ENCODE peak calls at places on chromosomes 3 and 15, in seven cellular contexts. K is T47D, J is HCT116, I is SK-N-SH, O is H1, P is GM12878, R is K562. A is an unnamed sample.

GRCh38 chr3:9715764-9716437 is 12.3 kb downstream of the CPNE9 start:
- DNase-seq in P (no peak), K (peak; percentile 79), R (peak; percentile 82), O (no peak), J (peak; percentile 81), I (no peak), A (peak; percentile 75)

GRCh38 chr15:84953136-84953535 is 28.5 kb upstream of the PDE8A start:
- DNase-seq in P (no peak), O (no peak), J (no peak), R (no peak), I (no peak), K (no peak), A (no peak)

GRCh38 chr3:186095584-186096061 is 13.3 kb downstream of the ETV5 start:
- DNase-seq in R (no peak), P (no peak), J (no peak), O (no peak), K (no peak), I (no peak), A (peak; percentile 68)

GRCh38 chr15:68197170-68197492 is 8.0 kb downstream of the CALML4 start:
- DNase-seq in K (no peak), P (no peak), J (no peak), O (no peak), R (no peak), I (no peak), A (no peak)

GRCh38 chr3:194632211-194632982 is 822 bp downstream of the TMEM44 start:
- DNase-seq in R (no peak), P (no peak), O (no peak), I (no peak), J (no peak), K (no peak), A (no peak)

GRCh38 chr3:133464573-133464972 is 64.7 kb downstream of the BFSP2 start:
- DNase-seq in K (no peak), I (peak; percentile 41), O (no peak), R (no peak), J (no peak), P (no peak), A (no peak)

GRCh38 chr3:141828487-141829284 is 47.8 kb upstream of the ATP1B3 start:
- DNase-seq in P (no peak), J (no peak), K (peak; percentile 41), O (no peak), I (no peak), R (no peak), A (no peak)

GRCh38 chr15:29788433-29789034 is 33.7 kb downstream of the TJP1 start:
- DNase-seq in K (no peak), R (no peak), I (no peak), J (no peak), O (no peak), P (no peak), A (no peak)

GRCh38 chr3:12280333-12280732 is 8.5 kb upstream of the PPARG start:
- DNase-seq in J (no peak), K (no peak), P (no peak), I (no peak), R (no peak), O (no peak), A (no peak)

GRCh38 chr3:105022813-105023212 is 343.9 kb upstream of the ALCAM start:
- DNase-seq in P (no peak), R (no peak), O (no peak), K (no peak), J (no peak), I (no peak), A (no peak)

GRCh38 chr3:96813134-96813819 is 1.1 kb upstream of the EPHA6 start:
- DNase-seq in O (peak; percentile 89), R (no peak), I (peak; percentile 82), K (peak; percentile 88), J (no peak), P (peak; percentile 13), A (peak; percentile 58)

GRCh38 chr3:110493752-110494151 is 577.9 kb upstream of the NECTIN3 start:
- DNase-seq in P (no peak), R (no peak), K (no peak), I (no peak), O (no peak), J (no peak), A (no peak)

GRCh38 chr3:149245738-149246451 is 24.3 kb upstream of the CP start:
- DNase-seq in J (no peak), K (peak; percentile 22), O (no peak), R (no peak), P (peak; percentile 46), I (no peak), A (peak; percentile 75)

GRCh38 chr3:127411083-127411727 is 123.4 kb upstream of the PRR20G start:
- DNase-seq in O (peak; percentile 45), J (no peak), I (peak; percentile 50), R (peak; percentile 69), K (no peak), P (no peak), A (no peak)

GRCh38 chr3:128402998-128403397 is 63.7 kb downstream of the DNAJB8 start:
- DNase-seq in R (no peak), I (no peak), O (no peak), P (no peak), J (no peak), K (no peak), A (no peak)

GRCh38 chr3:23052230-23053019 is 150.7 kb upstream of the UBE2E2 start:
- DNase-seq in J (peak; percentile 1), R (no peak), I (no peak), P (no peak), O (peak; percentile 62), K (no peak), A (no peak)

GRCh38 chr3:61802772-61803171 is 241.4 kb downstream of the PTPRG start:
- DNase-seq in P (no peak), K (no peak), I (no peak), O (no peak), J (no peak), R (no peak), A (no peak)
- TF ChIP-seq JUND in P (no peak), K (no peak), I (no peak), O (no peak), J (no peak), R (no peak), A (no peak)

DNA sequence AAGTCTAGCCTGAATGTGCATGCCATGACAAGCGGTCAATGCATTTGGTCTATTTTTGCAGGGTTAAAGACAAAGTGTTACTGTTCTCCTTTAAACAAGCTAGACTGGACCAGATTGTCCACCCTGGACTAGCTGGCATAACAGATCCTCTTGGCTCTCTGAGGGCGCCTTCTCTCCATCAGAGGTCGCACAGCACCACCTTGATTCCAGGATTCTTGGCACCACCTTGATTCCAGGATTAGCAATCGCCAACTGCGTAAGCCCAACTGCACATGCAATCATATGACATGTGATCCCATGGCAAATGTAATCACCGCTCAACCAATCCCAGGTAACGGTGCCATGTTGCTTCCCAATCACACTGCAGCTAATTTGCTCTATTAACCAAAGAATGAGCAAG is 98.6 kb downstream of the OXNAD1 start:
- DNase-seq in R (no peak), I (no peak), J (no peak), O (no peak), K (no peak), P (no peak), A (no peak)
- TF ChIP-seq JUND in R (no peak), I (no peak), J (no peak), O (no peak), K (no peak), P (no peak), A (no peak)

GRCh38 chr3:120561251-120562045 is 34.7 kb upstream of the NDUFB4 start:
- DNase-seq in K (no peak), I (peak; percentile 65), R (peak; percentile 35), P (no peak), J (peak; percentile 56), O (peak; percentile 80), A (peak; percentile 35)
- TF ChIP-seq JUND in K (no peak), I (no peak), R (no peak), P (no peak), J (no peak), O (no peak), A (no peak)

GRCh38 chr3:117528688-117529087 is 819.1 kb downstream of the TUSC7 start:
- DNase-seq in O (no peak), K (no peak), P (no peak), J (no peak), I (no peak), R (no peak), A (no peak)
- TF ChIP-seq JUND in O (no peak), K (no peak), P (no peak), J (no peak), I (no peak), R (no peak), A (no peak)

GRCh38 chr3:157355276-157355675 is 81.4 kb upstream of the PTX3 start:
- DNase-seq in I (no peak), P (no peak), J (no peak), R (no peak), O (no peak), K (no peak), A (no peak)

GRCh38 chr3:157353657-157354056 is 83.0 kb upstream of the PTX3 start:
- DNase-seq in R (no peak), O (no peak), P (no peak), K (no peak), J (no peak), I (no peak), A (no peak)

GRCh38 chr3:157354254-157354653 is 82.4 kb upstream of the PTX3 start:
- DNase-seq in I (no peak), J (no peak), K (no peak), P (no peak), R (no peak), O (no peak), A (no peak)

GRCh38 chr3:157356541-157356940 is 80.1 kb upstream of the PTX3 start:
- DNase-seq in K (no peak), I (peak; percentile 57), O (no peak), R (no peak), P (no peak), J (no peak), A (no peak)

GRCh38 chr3:157354722-157355121 is 81.9 kb upstream of the PTX3 start:
- DNase-seq in R (peak; percentile 16), P (no peak), K (no peak), I (no peak), J (peak; percentile 15), O (peak; percentile 67), A (no peak)
- TF ChIP-seq JUND in R (no peak), P (no peak), K (no peak), I (no peak), J (no peak), O (no peak), A (no peak)

GRCh38 chr3:33364531-33365128 is 75.6 kb downstream of the UBP1 start:
- DNase-seq in O (no peak), J (no peak), P (no peak), I (no peak), K (no peak), R (no peak), A (no peak)
- TF ChIP-seq JUND in O (no peak), J (no peak), P (no peak), I (no peak), K (no peak), R (no peak), A (no peak)

GRCh38 chr3:171772427-171773056 is 37.7 kb downstream of the PLD1 start:
- DNase-seq in P (no peak), R (peak; percentile 31), O (no peak), I (peak; percentile 64), J (peak; percentile 52), K (peak; percentile 72), A (peak; percentile 46)
- TF ChIP-seq JUND in P (no peak), R (no peak), O (no peak), I (no peak), J (no peak), K (no peak), A (no peak)